ENCODE peak calls at places on chromosomes 5 and 9, in ten cellular contexts. T, J, W, F, L, I, U, E, D and B are unnamed samples.

GRCh38 chr9:459491-460444 is 245.1 kb downstream of the DOCK8 start:
- DNase-seq in T (no peak), J (no peak), W (no peak), F (no peak), L (no peak), I (no peak), U (no peak), E (no peak), D (no peak), B (no peak)

GRCh38 chr9:3848445-3849114 is 322.8 kb upstream of the RFX3 start:
- DNase-seq in T (peak), J (peak), W (no peak), F (peak), L (peak), I (no peak), U (no peak), E (no peak), D (no peak), B (peak)

GRCh38 chr9:93210324-93210973 is 26.5 kb downstream of the WNK2 start:
- DNase-seq in T (no peak), J (no peak), W (no peak), F (no peak), L (no peak), I (no peak), U (no peak), E (no peak), D (no peak), B (no peak)

GRCh38 chr9:26361010-26361409 is 531.6 kb downstream of the CAAP1 start:
- DNase-seq in T (no peak), J (no peak), W (no peak), F (no peak), L (no peak), I (no peak), U (no peak), E (no peak), D (no peak), B (no peak)

GRCh38 chr5:103456476-103456875 is 106.1 kb downstream of the NUDT12 start:
- DNase-seq in T (no peak), J (no peak), W (no peak), F (no peak), L (no peak), I (no peak), U (no peak), E (no peak), D (no peak), B (no peak)

GRCh38 chr5:53679261-53679660 is 118.8 kb downstream of the NDUFS4 start:
- DNase-seq in T (no peak), J (no peak), W (no peak), F (peak), L (peak), I (no peak), U (no peak), E (no peak), D (no peak), B (no peak)

GRCh38 chr9:1083325-1083913 is 33.3 kb downstream of the DMRT2 start:
- DNase-seq in T (peak), J (no peak), W (peak), F (peak), L (no peak), I (peak), U (no peak), E (no peak), D (no peak), B (no peak)

GRCh38 chr5:14109041-14109747 is 33.9 kb upstream of the TRIO start:
- DNase-seq in T (no peak), J (no peak), W (no peak), F (peak), L (peak), I (no peak), U (no peak), E (no peak), D (no peak), B (no peak)

GRCh38 chr5:74167206-74167929 is 473.2 kb downstream of the ENC1 start:
- DNase-seq in T (no peak), J (no peak), W (no peak), F (peak), L (peak), I (no peak), U (no peak), E (no peak), D (no peak), B (no peak)

DNA sequence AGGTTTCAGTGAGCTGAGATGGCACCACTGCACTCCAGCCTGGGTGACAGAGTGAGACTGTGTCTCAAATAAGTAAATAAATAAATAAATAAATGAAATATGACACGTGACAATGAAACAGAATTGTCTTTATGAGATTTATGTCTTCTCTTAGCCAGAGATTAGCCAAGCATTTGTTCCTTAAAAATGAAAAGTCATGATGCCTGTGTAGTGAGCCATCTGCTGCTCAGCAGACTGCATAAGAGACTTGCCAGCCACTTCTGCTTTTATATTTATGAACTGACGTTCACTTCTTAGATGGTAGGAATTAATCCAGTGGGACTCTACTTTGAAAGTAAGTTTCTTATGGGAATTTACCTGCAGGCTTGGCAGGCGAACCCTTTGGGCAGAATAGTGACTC is 227.4 kb downstream of the NR3C1 start:
- DNase-seq in T (no peak), J (no peak), W (no peak), F (no peak), L (peak), I (no peak), U (no peak), E (no peak), D (no peak), B (no peak)
- TF ChIP-seq CTCF in T (no peak), J (no peak), W (no peak), F (no peak), L (no peak), I (no peak), U (no peak), E (no peak), D (no peak), B (no peak)

GRCh38 chr5:139393497-139394122 is 1.3 kb downstream of the PROB1 start:
- DNase-seq in T (no peak), J (no peak), W (no peak), F (no peak), L (no peak), I (no peak), U (no peak), E (no peak), D (no peak), B (no peak)

GRCh38 chr5:139390639-139391569 is 1.2 kb upstream of the MZB1 start:
- DNase-seq in T (no peak), J (no peak), W (no peak), F (no peak), L (no peak), I (no peak), U (no peak), E (no peak), D (no peak), B (no peak)

GRCh38 chr5:139391570-139392323 is 2.0 kb upstream of the MZB1 start:
- DNase-seq in T (no peak), J (no peak), W (no peak), F (peak), L (peak), I (no peak), U (no peak), E (no peak), D (no peak), B (no peak)

GRCh38 chr5:139392678-139393496 is 2.0 kb downstream of the PROB1 start:
- DNase-seq in T (peak), J (no peak), W (peak), F (peak), L (no peak), I (no peak), U (no peak), E (peak), D (peak), B (no peak)

GRCh38 chr5:139392324-139392677 is 2.6 kb upstream of the MZB1 start:
- DNase-seq in T (no peak), J (no peak), W (no peak), F (peak), L (no peak), I (no peak), U (no peak), E (no peak), D (no peak), B (no peak)
- TF ChIP-seq POLR2A in T (no peak), J (no peak), W (no peak), F (no peak), L (no peak), I (no peak), U (no peak), E (no peak), D (no peak), B (no peak)

GRCh38 chr5:112143684-112144083 is 275.4 kb downstream of the EPB41L4A start:
- DNase-seq in T (no peak), J (no peak), W (no peak), F (no peak), L (no peak), I (no peak), U (no peak), E (no peak), D (no peak), B (no peak)

GRCh38 chr5:112141582-112141981 is 277.5 kb downstream of the EPB41L4A start:
- DNase-seq in T (no peak), J (no peak), W (no peak), F (no peak), L (no peak), I (no peak), U (no peak), E (no peak), D (no peak), B (no peak)

GRCh38 chr5:112142769-112143270 is 276.3 kb downstream of the EPB41L4A start:
- DNase-seq in T (no peak), J (no peak), W (peak), F (no peak), L (peak), I (no peak), U (no peak), E (no peak), D (no peak), B (no peak)

GRCh38 chr5:112149727-112150126 is 269.4 kb downstream of the EPB41L4A start:
- DNase-seq in T (no peak), J (no peak), W (no peak), F (no peak), L (no peak), I (no peak), U (no peak), E (no peak), D (no peak), B (no peak)

GRCh38 chr5:112146323-112146848 is 272.7 kb downstream of the EPB41L4A start:
- DNase-seq in T (no peak), J (no peak), W (peak), F (no peak), L (peak), I (no peak), U (peak), E (no peak), D (no peak), B (no peak)
- TF ChIP-seq CTCF in T (no peak), J (no peak), W (peak), F (no peak), L (no peak), I (no peak), U (no peak), E (no peak), D (no peak), B (no peak)

GRCh38 chr5:11182441-11183080 is 421.5 kb upstream of the DAP start:
- DNase-seq in T (no peak), J (peak), W (no peak), F (peak), L (peak), I (peak), U (no peak), E (peak), D (no peak), B (no peak)

GRCh38 chr5:11177993-11178711 is 417.1 kb upstream of the DAP start:
- DNase-seq in T (no peak), J (no peak), W (no peak), F (no peak), L (no peak), I (no peak), U (no peak), E (no peak), D (no peak), B (no peak)

GRCh38 chr5:11180890-11181289 is 419.9 kb upstream of the DAP start:
- DNase-seq in T (no peak), J (no peak), W (no peak), F (no peak), L (no peak), I (no peak), U (no peak), E (no peak), D (no peak), B (no peak)

GRCh38 chr5:11181940-11182339 is 420.9 kb upstream of the DAP start:
- DNase-seq in T (no peak), J (no peak), W (no peak), F (no peak), L (no peak), I (no peak), U (no peak), E (no peak), D (no peak), B (no peak)
- TF ChIP-seq POLR2A in T (no peak), J (no peak), W (no peak), F (no peak), L (no peak), I (no peak), U (no peak), E (no peak), D (no peak), B (no peak)

GRCh38 chr9:77811832-77812231 is 163.7 kb upstream of the GNA14 start:
- DNase-seq in T (no peak), J (no peak), W (no peak), F (no peak), L (no peak), I (no peak), U (no peak), E (no peak), D (no peak), B (no peak)
- TF ChIP-seq CTCF in T (no peak), J (no peak), W (no peak), F (no peak), L (no peak), I (no peak), U (no peak), E (no peak), D (no peak), B (no peak)

GRCh38 chr5:127988149-127988755 is 95.3 kb upstream of the SLC12A2 start:
- DNase-seq in T (no peak), J (peak), W (no peak), F (peak), L (peak), I (no peak), U (no peak), E (peak), D (no peak), B (no peak)
- TF ChIP-seq POLR2A in T (no peak), J (no peak), W (no peak), F (no peak), L (no peak), I (no peak), U (no peak), E (no peak), D (no peak), B (no peak)

GRCh38 chr5:82662340-82662739 is 384.2 kb upstream of the RPS23 start:
- DNase-seq in T (no peak), J (no peak), W (no peak), F (no peak), L (no peak), I (no peak), U (no peak), E (no peak), D (no peak), B (no peak)

GRCh38 chr5:82659114-82659513 is 381.0 kb upstream of the RPS23 start:
- DNase-seq in T (no peak), J (no peak), W (no peak), F (no peak), L (no peak), I (no peak), U (no peak), E (no peak), D (no peak), B (no peak)

GRCh38 chr5:82664711-82665110 is 386.6 kb upstream of the RPS23 start:
- DNase-seq in T (no peak), J (no peak), W (no peak), F (no peak), L (no peak), I (no peak), U (no peak), E (no peak), D (no peak), B (no peak)

GRCh38 chr5:82661462-82661861 is 383.3 kb upstream of the RPS23 start:
- DNase-seq in T (no peak), J (no peak), W (no peak), F (no peak), L (no peak), I (no peak), U (no peak), E (no peak), D (no peak), B (no peak)

GRCh38 chr5:82661933-82662332 is 383.8 kb upstream of the RPS23 start:
- DNase-seq in T (no peak), J (no peak), W (no peak), F (no peak), L (no peak), I (no peak), U (no peak), E (no peak), D (no peak), B (no peak)
- TF ChIP-seq CTCF in T (no peak), J (no peak), W (no peak), F (no peak), L (no peak), I (no peak), U (no peak), E (no peak), D (no peak), B (no peak)

DNA sequence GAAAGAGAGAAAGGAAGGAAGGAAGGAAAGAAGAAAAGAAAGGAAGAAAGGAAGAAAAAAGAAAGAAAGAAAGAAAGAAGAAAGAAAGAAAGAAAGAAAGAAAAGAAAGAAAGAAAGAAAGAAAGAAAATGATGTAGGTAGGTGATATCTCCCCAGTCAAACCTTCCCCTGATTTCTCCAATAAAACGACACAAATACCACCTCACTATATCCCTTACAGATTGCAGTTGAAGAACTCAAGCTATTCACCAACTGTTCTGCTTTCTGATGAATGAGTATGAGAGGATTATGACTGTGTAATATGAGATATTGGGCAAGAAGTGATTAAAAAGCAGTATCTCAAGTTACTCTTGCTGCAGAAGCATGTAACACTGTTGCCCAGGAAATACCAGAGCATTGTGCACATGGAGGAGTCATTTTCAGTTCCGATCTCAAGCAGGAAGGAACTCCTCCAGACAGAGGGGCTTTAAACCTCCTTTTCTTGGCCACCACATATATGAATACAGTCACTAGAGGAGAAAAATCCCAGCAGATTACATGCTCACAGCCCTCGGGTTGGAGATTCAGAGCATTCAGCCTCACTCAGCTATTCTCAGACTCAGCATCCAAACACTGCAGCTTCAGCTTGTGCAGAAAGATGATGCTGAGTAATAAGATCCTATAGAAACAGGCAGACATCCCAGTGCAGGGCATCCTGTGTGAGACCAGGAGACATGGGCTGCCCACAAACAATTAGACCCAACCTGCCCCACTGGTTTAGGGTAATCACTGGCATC is 61.4 kb downstream of the UGCG start:
- DNase-seq in T (no peak), J (no peak), W (no peak), F (peak), L (peak), I (no peak), U (peak), E (no peak), D (no peak), B (no peak)
- TF ChIP-seq POLR2A in T (no peak), J (no peak), W (no peak), F (no peak), L (peak), I (no peak), U (no peak), E (no peak), D (no peak), B (no peak)

GRCh38 chr9:99192786-99193465 is 28.8 kb downstream of the ALG2 start:
- DNase-seq in T (no peak), J (peak), W (no peak), F (peak), L (peak), I (no peak), U (no peak), E (no peak), D (no peak), B (peak)
- TF ChIP-seq CTCF in T (no peak), J (no peak), W (no peak), F (no peak), L (peak), I (no peak), U (no peak), E (peak), D (no peak), B (no peak)